ENCODE peak calls at places on chromosome 19, in four cellular contexts. M is SK-N-SH, D is HepG2, U is GM12878. B is an unnamed sample.

GRCh38 chr19:5074830-5075394 is 106.0 kb downstream of the KDM4B start:
- DNase-seq in M (no peak), D (no peak), U (no peak), B (no peak)

GRCh38 chr19:57192064-57192395 is 730 bp downstream of the ZNF264 start:
- DNase-seq in M (peak), D (no peak), U (no peak), B (peak)

GRCh38 chr19:2135474-2136402 is 15.6 kb downstream of the AP3D1 start:
- DNase-seq in M (no peak), D (no peak), U (no peak), B (no peak)

GRCh38 chr19:33248553-33248953 is 22.9 kb upstream of the SLC7A10 start:
- DNase-seq in M (no peak), D (peak), U (no peak), B (no peak)

GRCh38 chr19:45499196-45500180 is 1.2 kb downstream of the PPM1N start:
- DNase-seq in M (peak), D (no peak), U (no peak), B (peak)

GRCh38 chr19:1473056-1473400 is 6.0 kb downstream of the C19orf25 start:
- DNase-seq in M (no peak), D (no peak), U (no peak), B (no peak)

GRCh38 chr19:45130888-45131615 is 29.7 kb downstream of the NKPD1 start:
- DNase-seq in M (no peak), D (peak), U (no peak), B (peak)

GRCh38 chr19:1888385-1888784 is 3.1 kb upstream of the ABHD17A start:
- DNase-seq in M (no peak), D (no peak), U (no peak), B (no peak)

GRCh38 chr19:11198769-11199469 is 1.6 kb upstream of the KANK2 start:
- DNase-seq in M (no peak), D (no peak), U (no peak), B (no peak)

GRCh38 chr19:38665950-38666661 is 18.7 kb downstream of the ACTN4 start:
- DNase-seq in M (no peak), D (peak), U (no peak), B (no peak)

GRCh38 chr19:34373601-34374288 is 8.7 kb downstream of the GPI start:
- DNase-seq in M (no peak), D (no peak), U (no peak), B (no peak)

GRCh38 chr19:1492474-1493006 is 1.6 kb downstream of the REEP6 start:
- DNase-seq in M (no peak), D (no peak), U (no peak), B (no peak)

GRCh38 chr19:46068345-46069258 is 27.8 kb upstream of the IGFL4 start:
- DNase-seq in M (no peak), D (peak), U (no peak), B (peak)

GRCh38 chr19:3119782-3120380 is 16.0 kb upstream of the GNA15 start:
- DNase-seq in M (no peak), D (no peak), U (no peak), B (no peak)

GRCh38 chr19:16470911-16471811 is 609 bp downstream of the EPS15L1 start:
- DNase-seq in M (no peak), D (no peak), U (no peak), B (no peak)

GRCh38 chr19:24159707-24160106 is 72.7 kb downstream of the ZNF254 start:
- DNase-seq in M (peak), D (peak), U (no peak), B (no peak)

GRCh38 chr19:7500811-7501450 is 12.1 kb upstream of the PEX11G start:
- DNase-seq in M (peak), D (peak), U (no peak), B (peak)

GRCh38 chr19:40717880-40718773 is 1.2 kb downstream of the ITPKC start:
- DNase-seq in M (no peak), D (peak), U (no peak), B (peak)

DNA sequence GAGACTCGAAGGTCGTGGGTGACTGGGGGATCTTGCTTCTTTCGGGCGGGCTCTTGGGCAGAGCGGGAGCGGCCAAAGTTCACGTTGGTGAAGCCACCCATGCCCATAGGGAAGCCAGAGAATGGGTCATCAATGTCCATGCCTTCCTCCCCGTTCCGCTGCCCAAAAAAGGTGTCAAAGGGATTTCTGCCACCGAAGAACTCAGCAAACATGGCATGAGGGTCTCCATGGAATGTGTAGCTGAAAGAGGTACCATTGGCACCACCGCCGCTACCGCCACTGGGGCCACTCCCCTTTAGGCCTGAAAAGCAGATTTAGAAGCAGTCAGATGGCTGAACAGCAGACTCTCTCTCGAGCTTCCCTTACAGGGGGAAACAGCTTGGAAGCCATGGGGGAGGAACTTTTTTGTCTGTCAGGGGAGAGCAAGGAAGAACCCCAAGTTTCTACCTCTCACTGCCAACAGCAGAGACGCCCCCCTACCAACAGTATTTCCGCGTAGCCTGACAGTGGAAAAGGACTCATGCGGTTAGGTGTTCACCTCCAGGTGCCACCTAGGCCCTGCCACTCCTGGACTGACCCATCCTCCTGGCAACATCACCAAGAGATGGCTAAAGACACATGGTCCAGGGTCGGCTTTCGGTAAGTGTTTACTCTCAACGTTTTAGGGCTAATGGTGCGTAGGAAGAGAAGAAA is 1.3 kb downstream of the DNAJB1 start:
- DNase-seq in M (no peak), D (no peak), U (no peak), B (no peak)
- TF ChIP-seq PBX3 in M (no peak), D (no peak), U (no peak), B (no peak)

GRCh38 chr19:14530005-14530348 is 583 bp downstream of the TECR start:
- DNase-seq in M (no peak), D (no peak), U (no peak), B (peak)
- TF ChIP-seq PBX3 in M (no peak), D (no peak), U (no peak), B (no peak)

GRCh38 chr19:29879655-29879974 is 62.4 kb upstream of the URI1 start:
- DNase-seq in M (no peak), D (no peak), U (no peak), B (no peak)

GRCh38 chr19:29880498-29881081 is 61.4 kb upstream of the URI1 start:
- DNase-seq in M (no peak), D (no peak), U (no peak), B (no peak)

GRCh38 chr19:29876414-29876813 is 64.6 kb downstream of the CCNE1 start:
- DNase-seq in M (no peak), D (no peak), U (no peak), B (no peak)

GRCh38 chr19:29881386-29881785 is 60.7 kb upstream of the URI1 start:
- DNase-seq in M (no peak), D (no peak), U (no peak), B (no peak)

GRCh38 chr19:29878973-29879654 is 62.9 kb upstream of the URI1 start:
- DNase-seq in M (peak), D (peak), U (no peak), B (peak)
- TF ChIP-seq PBX3 in M (no peak), D (no peak), U (no peak), B (no peak)

GRCh38 chr19:18804643-18805042 is 13.5 kb upstream of the COMP start:
- DNase-seq in M (no peak), D (no peak), U (no peak), B (no peak)

GRCh38 chr19:18814063-18814462 is 17.7 kb upstream of the UPF1 start:
- DNase-seq in M (no peak), D (no peak), U (no peak), B (no peak)

GRCh38 chr19:18804139-18804601 is 13.1 kb upstream of the COMP start:
- DNase-seq in M (no peak), D (no peak), U (no peak), B (no peak)

GRCh38 chr19:18807861-18808331 is 16.8 kb upstream of the COMP start:
- DNase-seq in M (no peak), D (no peak), U (no peak), B (no peak)

DNA sequence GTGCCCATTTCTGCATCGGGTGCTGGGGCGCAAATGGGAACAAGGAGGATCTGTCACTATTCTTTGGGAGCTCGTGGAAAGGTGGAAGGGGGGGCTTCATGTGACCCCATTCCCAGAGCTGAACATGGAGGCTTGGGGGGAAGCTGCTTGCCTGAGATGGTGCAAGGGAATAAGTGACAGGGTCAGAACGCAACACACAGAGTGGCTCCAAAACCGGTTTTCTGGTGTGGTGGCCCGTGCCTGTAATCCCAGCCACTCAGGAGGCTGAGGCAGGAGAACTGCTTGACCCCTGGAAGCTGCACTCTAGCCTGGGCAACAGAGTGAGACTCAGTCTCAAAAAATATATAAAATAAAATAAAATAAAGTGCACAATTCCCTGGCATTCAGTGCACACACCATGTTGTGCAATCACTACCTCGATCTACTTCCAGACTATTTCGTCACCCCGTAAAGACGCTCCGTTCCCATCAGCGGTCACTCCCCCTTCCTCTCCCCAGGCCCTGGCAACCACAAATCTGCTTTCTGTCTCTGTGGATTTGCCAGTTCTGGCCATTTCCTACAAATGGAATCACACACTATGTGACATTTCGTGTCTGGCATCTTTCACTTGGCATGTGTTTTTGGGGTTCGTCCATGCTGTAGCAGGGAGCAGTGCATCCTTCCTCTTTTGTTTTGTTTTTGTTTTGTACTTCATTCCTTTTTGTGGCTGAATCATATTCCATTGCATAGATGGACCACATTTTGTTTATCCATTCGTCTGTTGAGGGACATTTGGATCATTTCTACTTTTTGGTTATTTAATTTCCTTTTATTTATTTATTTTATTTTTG is 18.3 kb upstream of the COMP start:
- DNase-seq in M (no peak), D (no peak), U (no peak), B (no peak)
- TF ChIP-seq PBX3 in M (no peak), D (no peak), U (no peak), B (no peak)